ENCODE peak calls at places on chromosomes 7 and 10, in ten cellular contexts. One of them, this sample, is unnamed.

GRCh38 chr7:91019686-91020385 is 244.4 kb upstream of the FZD1 start:
- DNase-seq in stimulated activated CD4-positive, alpha-beta T cell treated with anti-CD3 and anti-CD28 coated beads, TNF-alpha, amount 100 ng/mL, for 48 hours: no peak
- DNase-seq in neural progenitor cell: no peak
- DNase-seq in activated T-helper 1 cell treated with anti-CD3 and anti-CD28 coated beads, Interleukin-2, amount 50 U/mL, for 16 hours: no peak
- DNase-seq in NCI-H510A treated with DMSO at 0.1 percent for 48 hours: no peak
- DNase-seq in H9: no peak
- DNase-seq in RPMI7951: no peak
- DNase-seq in CD8-positive, alpha-beta memory T cell: no peak
- DNase-seq in thoracic aorta: no peak
- DNase-seq in AG08396: no peak
- DNase-seq in this sample: no peak

GRCh38 chr7:151518105-151518780 is 1.5 kb downstream of the RHEB start:
- DNase-seq in stimulated activated CD4-positive, alpha-beta T cell treated with anti-CD3 and anti-CD28 coated beads, TNF-alpha, amount 100 ng/mL, for 48 hours: peak
- DNase-seq in neural progenitor cell: peak
- DNase-seq in activated T-helper 1 cell treated with anti-CD3 and anti-CD28 coated beads, Interleukin-2, amount 50 U/mL, for 16 hours: peak
- DNase-seq in NCI-H510A treated with DMSO at 0.1 percent for 48 hours: peak
- DNase-seq in H9: no peak
- DNase-seq in RPMI7951: peak
- DNase-seq in CD8-positive, alpha-beta memory T cell: peak
- DNase-seq in thoracic aorta: no peak
- DNase-seq in AG08396: peak
- DNase-seq in this sample: peak

GRCh38 chr7:47336178-47337020 is 245.5 kb downstream of the TNS3 start:
- DNase-seq in stimulated activated CD4-positive, alpha-beta T cell treated with anti-CD3 and anti-CD28 coated beads, TNF-alpha, amount 100 ng/mL, for 48 hours: no peak
- DNase-seq in neural progenitor cell: no peak
- DNase-seq in activated T-helper 1 cell treated with anti-CD3 and anti-CD28 coated beads, Interleukin-2, amount 50 U/mL, for 16 hours: no peak
- DNase-seq in NCI-H510A treated with DMSO at 0.1 percent for 48 hours: no peak
- DNase-seq in H9: no peak
- DNase-seq in RPMI7951: peak
- DNase-seq in CD8-positive, alpha-beta memory T cell: no peak
- DNase-seq in thoracic aorta: peak
- DNase-seq in AG08396: peak
- DNase-seq in this sample: no peak

GRCh38 chr7:36747251-36747968 is 23.1 kb upstream of the AOAH start:
- DNase-seq in stimulated activated CD4-positive, alpha-beta T cell treated with anti-CD3 and anti-CD28 coated beads, TNF-alpha, amount 100 ng/mL, for 48 hours: no peak
- DNase-seq in neural progenitor cell: no peak
- DNase-seq in activated T-helper 1 cell treated with anti-CD3 and anti-CD28 coated beads, Interleukin-2, amount 50 U/mL, for 16 hours: no peak
- DNase-seq in NCI-H510A treated with DMSO at 0.1 percent for 48 hours: no peak
- DNase-seq in H9: no peak
- DNase-seq in RPMI7951: no peak
- DNase-seq in CD8-positive, alpha-beta memory T cell: no peak
- DNase-seq in thoracic aorta: no peak
- DNase-seq in AG08396: no peak
- DNase-seq in this sample: no peak

GRCh38 chr7:43568529-43568928 is 14.4 kb upstream of the STK17A start:
- DNase-seq in stimulated activated CD4-positive, alpha-beta T cell treated with anti-CD3 and anti-CD28 coated beads, TNF-alpha, amount 100 ng/mL, for 48 hours: no peak
- DNase-seq in neural progenitor cell: no peak
- DNase-seq in activated T-helper 1 cell treated with anti-CD3 and anti-CD28 coated beads, Interleukin-2, amount 50 U/mL, for 16 hours: no peak
- DNase-seq in NCI-H510A treated with DMSO at 0.1 percent for 48 hours: no peak
- DNase-seq in H9: no peak
- DNase-seq in RPMI7951: peak
- DNase-seq in CD8-positive, alpha-beta memory T cell: no peak
- DNase-seq in thoracic aorta: no peak
- DNase-seq in AG08396: no peak
- DNase-seq in this sample: no peak

GRCh38 chr10:24383681-24384106 is 174.8 kb downstream of the KIAA1217 start:
- DNase-seq in stimulated activated CD4-positive, alpha-beta T cell treated with anti-CD3 and anti-CD28 coated beads, TNF-alpha, amount 100 ng/mL, for 48 hours: peak
- DNase-seq in neural progenitor cell: peak
- DNase-seq in activated T-helper 1 cell treated with anti-CD3 and anti-CD28 coated beads, Interleukin-2, amount 50 U/mL, for 16 hours: peak
- DNase-seq in NCI-H510A treated with DMSO at 0.1 percent for 48 hours: no peak
- DNase-seq in H9: peak
- DNase-seq in RPMI7951: peak
- DNase-seq in CD8-positive, alpha-beta memory T cell: no peak
- DNase-seq in thoracic aorta: peak
- DNase-seq in AG08396: peak
- DNase-seq in this sample: no peak

GRCh38 chr10:20276127-20276979 is 460.1 kb downstream of the PLXDC2 start:
- DNase-seq in stimulated activated CD4-positive, alpha-beta T cell treated with anti-CD3 and anti-CD28 coated beads, TNF-alpha, amount 100 ng/mL, for 48 hours: no peak
- DNase-seq in neural progenitor cell: peak
- DNase-seq in activated T-helper 1 cell treated with anti-CD3 and anti-CD28 coated beads, Interleukin-2, amount 50 U/mL, for 16 hours: no peak
- DNase-seq in NCI-H510A treated with DMSO at 0.1 percent for 48 hours: peak
- DNase-seq in H9: no peak
- DNase-seq in RPMI7951: peak
- DNase-seq in CD8-positive, alpha-beta memory T cell: no peak
- DNase-seq in thoracic aorta: no peak
- DNase-seq in AG08396: no peak
- DNase-seq in this sample: no peak

GRCh38 chr10:124451227-124451807 is 1.5 kb upstream of the NKX1-2 start:
- DNase-seq in stimulated activated CD4-positive, alpha-beta T cell treated with anti-CD3 and anti-CD28 coated beads, TNF-alpha, amount 100 ng/mL, for 48 hours: no peak
- DNase-seq in neural progenitor cell: peak
- DNase-seq in activated T-helper 1 cell treated with anti-CD3 and anti-CD28 coated beads, Interleukin-2, amount 50 U/mL, for 16 hours: no peak
- DNase-seq in NCI-H510A treated with DMSO at 0.1 percent for 48 hours: no peak
- DNase-seq in H9: peak
- DNase-seq in RPMI7951: no peak
- DNase-seq in CD8-positive, alpha-beta memory T cell: no peak
- DNase-seq in thoracic aorta: no peak
- DNase-seq in AG08396: no peak
- DNase-seq in this sample: no peak

GRCh38 chr10:505459-505858 is 184.0 kb downstream of the DIP2C start:
- DNase-seq in stimulated activated CD4-positive, alpha-beta T cell treated with anti-CD3 and anti-CD28 coated beads, TNF-alpha, amount 100 ng/mL, for 48 hours: no peak
- DNase-seq in neural progenitor cell: no peak
- DNase-seq in activated T-helper 1 cell treated with anti-CD3 and anti-CD28 coated beads, Interleukin-2, amount 50 U/mL, for 16 hours: no peak
- DNase-seq in NCI-H510A treated with DMSO at 0.1 percent for 48 hours: peak
- DNase-seq in H9: no peak
- DNase-seq in RPMI7951: no peak
- DNase-seq in CD8-positive, alpha-beta memory T cell: no peak
- DNase-seq in thoracic aorta: no peak
- DNase-seq in AG08396: no peak
- DNase-seq in this sample: no peak

GRCh38 chr7:111578754-111579153 is 16.5 kb upstream of the IMMP2L start:
- DNase-seq in stimulated activated CD4-positive, alpha-beta T cell treated with anti-CD3 and anti-CD28 coated beads, TNF-alpha, amount 100 ng/mL, for 48 hours: no peak
- DNase-seq in neural progenitor cell: no peak
- DNase-seq in activated T-helper 1 cell treated with anti-CD3 and anti-CD28 coated beads, Interleukin-2, amount 50 U/mL, for 16 hours: no peak
- DNase-seq in NCI-H510A treated with DMSO at 0.1 percent for 48 hours: no peak
- DNase-seq in H9: no peak
- DNase-seq in RPMI7951: no peak
- DNase-seq in CD8-positive, alpha-beta memory T cell: no peak
- DNase-seq in thoracic aorta: no peak
- DNase-seq in AG08396: no peak
- DNase-seq in this sample: no peak

GRCh38 chr10:4527281-4527960 is 298.6 kb upstream of the AKR1E2 start:
- DNase-seq in stimulated activated CD4-positive, alpha-beta T cell treated with anti-CD3 and anti-CD28 coated beads, TNF-alpha, amount 100 ng/mL, for 48 hours: no peak
- DNase-seq in neural progenitor cell: no peak
- DNase-seq in activated T-helper 1 cell treated with anti-CD3 and anti-CD28 coated beads, Interleukin-2, amount 50 U/mL, for 16 hours: no peak
- DNase-seq in NCI-H510A treated with DMSO at 0.1 percent for 48 hours: no peak
- DNase-seq in H9: no peak
- DNase-seq in RPMI7951: peak
- DNase-seq in CD8-positive, alpha-beta memory T cell: no peak
- DNase-seq in thoracic aorta: no peak
- DNase-seq in AG08396: peak
- DNase-seq in this sample: no peak

GRCh38 chr10:79070611-79071534 is 2.1 kb downstream of the ZMIZ1 start:
- DNase-seq in stimulated activated CD4-positive, alpha-beta T cell treated with anti-CD3 and anti-CD28 coated beads, TNF-alpha, amount 100 ng/mL, for 48 hours: no peak
- DNase-seq in neural progenitor cell: peak
- DNase-seq in activated T-helper 1 cell treated with anti-CD3 and anti-CD28 coated beads, Interleukin-2, amount 50 U/mL, for 16 hours: no peak
- DNase-seq in NCI-H510A treated with DMSO at 0.1 percent for 48 hours: peak
- DNase-seq in H9: peak
- DNase-seq in RPMI7951: peak
- DNase-seq in CD8-positive, alpha-beta memory T cell: no peak
- DNase-seq in thoracic aorta: peak
- DNase-seq in AG08396: peak
- DNase-seq in this sample: no peak

GRCh38 chr7:98465022-98465421 is 64.1 kb upstream of the BAIAP2L1 start:
- DNase-seq in stimulated activated CD4-positive, alpha-beta T cell treated with anti-CD3 and anti-CD28 coated beads, TNF-alpha, amount 100 ng/mL, for 48 hours: no peak
- DNase-seq in neural progenitor cell: no peak
- DNase-seq in activated T-helper 1 cell treated with anti-CD3 and anti-CD28 coated beads, Interleukin-2, amount 50 U/mL, for 16 hours: no peak
- DNase-seq in NCI-H510A treated with DMSO at 0.1 percent for 48 hours: no peak
- DNase-seq in H9: no peak
- DNase-seq in RPMI7951: no peak
- DNase-seq in CD8-positive, alpha-beta memory T cell: no peak
- DNase-seq in thoracic aorta: no peak
- DNase-seq in AG08396: no peak
- DNase-seq in this sample: no peak

This sample was measured in CD4-positive, alpha-beta memory T cell.